ENCODE peak calls at places on chromosomes 1 and 21, in ten cellular contexts. C is bronchial epithelial cell, N is activated B cell treated with CpG ODN at 0.5 μM for 24 hours, A is left ventricle myocardium inferior, S is fibroblast of the aortic adventitia, B is colonic mucosa, L is HL-60, X is lower leg skin, O is GM06990, I is coronary artery. F is an unnamed sample.

GRCh38 chr1:178189814-178190213 is 95.9 kb downstream of the RASAL2 start:
- DNase-seq in N (no peak), L (peak), B (no peak), O (peak), S (peak), C (peak), I (no peak), X (no peak), A (no peak), F (no peak)

GRCh38 chr1:117120774-117121588 is 568 bp downstream of the TRIM45 start:
- DNase-seq in I (no peak), C (no peak), L (no peak), O (no peak), B (peak), N (no peak), X (no peak), A (no peak), S (peak), F (peak)

GRCh38 chr1:221706862-221707582 is 34.9 kb downstream of the DUSP10 start:
- DNase-seq in X (no peak), C (no peak), O (no peak), S (no peak), N (no peak), L (no peak), I (no peak), B (no peak), A (no peak), F (no peak)

GRCh38 chr21:45299864-45300785 is 12.4 kb upstream of the POFUT2 start:
- DNase-seq in C (no peak), O (no peak), A (peak), B (no peak), X (no peak), N (no peak), I (no peak), L (no peak), S (no peak), F (no peak)

GRCh38 chr1:169511339-169512028 is 25.7 kb upstream of the SLC19A2 start:
- DNase-seq in L (no peak), C (peak), A (no peak), N (no peak), X (no peak), I (no peak), O (no peak), B (no peak), S (peak), F (peak)

GRCh38 chr1:92483442-92484170 is 3.1 kb downstream of the GFI1 start:
- DNase-seq in C (no peak), L (peak), X (no peak), B (peak), A (no peak), N (peak), O (peak), I (no peak), S (no peak), F (no peak)

GRCh38 chr1:25543106-25543424 is 341 bp upstream of the LDLRAP1 start:
- DNase-seq in S (no peak), C (no peak), I (no peak), N (no peak), B (no peak), L (no peak), A (no peak), O (no peak), X (no peak), F (no peak)

GRCh38 chr1:212287261-212287895 is 2.2 kb downstream of the PPP2R5A start:
- DNase-seq in C (no peak), N (no peak), L (no peak), B (peak), I (no peak), S (no peak), A (no peak), X (no peak), O (no peak), F (no peak)

GRCh38 chr1:212518188-212518951 is 85.7 kb downstream of the NENF start:
- DNase-seq in A (peak), C (peak), X (peak), I (no peak), N (no peak), S (peak), B (peak), O (no peak), L (no peak), F (peak)

GRCh38 chr21:32712043-32712442 is 15.8 kb downstream of the SYNJ1 start:
- DNase-seq in L (no peak), N (peak), C (no peak), A (no peak), O (peak), X (no peak), I (no peak), S (no peak), B (no peak), F (no peak)

GRCh38 chr1:100671604-100672003 is 47.9 kb upstream of the VCAM1 start:
- DNase-seq in X (no peak), I (no peak), L (no peak), C (peak), O (no peak), N (no peak), S (peak), B (no peak), A (no peak), F (no peak)

GRCh38 chr1:92442351-92442750 is 44.4 kb downstream of the GFI1 start:
- DNase-seq in N (no peak), I (no peak), L (no peak), X (no peak), O (no peak), A (no peak), C (no peak), S (no peak), B (no peak), F (no peak)

GRCh38 chr1:30652151-30652915 is 71.1 kb downstream of the MATN1 start:
- DNase-seq in A (no peak), O (no peak), L (no peak), X (no peak), B (no peak), N (no peak), I (no peak), S (no peak), C (no peak), F (no peak)

GRCh38 chr1:91513160-91513559 is 12.5 kb downstream of the CDC7 start:
- DNase-seq in C (peak), L (no peak), A (no peak), S (peak), N (no peak), O (no peak), I (no peak), B (no peak), X (no peak), F (peak)

GRCh38 chr1:52263153-52263910 is 102.7 kb downstream of the CC2D1B start:
- DNase-seq in X (no peak), N (no peak), L (no peak), I (no peak), O (no peak), S (no peak), B (no peak), A (no peak), C (peak), F (no peak)

GRCh38 chr1:206842851-206843250 is 22.6 kb upstream of the IL20 start:
- DNase-seq in N (no peak), X (no peak), I (no peak), A (no peak), C (no peak), L (no peak), S (no peak), O (no peak), B (no peak), F (no peak)

GRCh38 chr1:215599418-215599817 is 32.3 kb downstream of the KCTD3 start:
- DNase-seq in X (no peak), B (no peak), C (peak), A (no peak), O (no peak), S (peak), I (no peak), N (no peak), L (no peak), F (peak)

GRCh38 chr1:35442737-35443136 is 114.5 kb downstream of the KIAA0319L start:
- DNase-seq in O (no peak), B (no peak), N (no peak), A (no peak), I (no peak), S (no peak), L (no peak), X (no peak), C (no peak), F (no peak)

GRCh38 chr1:37948160-37948559 is 1.3 kb upstream of the INPP5B start:
- DNase-seq in C (no peak), I (no peak), S (no peak), L (no peak), X (no peak), B (no peak), O (no peak), N (no peak), A (no peak), F (no peak)

GRCh38 chr1:6348511-6349191 is 44.9 kb downstream of the ACOT7 start:
- DNase-seq in A (peak), B (peak), X (no peak), C (peak), N (no peak), S (peak), L (no peak), O (no peak), I (no peak), F (no peak)

GRCh38 chr1:113946668-113947387 is 17.7 kb downstream of the HIPK1 start:
- DNase-seq in L (no peak), I (no peak), N (no peak), S (no peak), A (no peak), O (no peak), B (no peak), C (no peak), X (no peak), F (no peak)

GRCh38 chr1:31031330-31032143 is 34.0 kb downstream of the PUM1 start:
- DNase-seq in L (no peak), O (no peak), C (no peak), S (no peak), B (no peak), N (no peak), I (no peak), X (no peak), A (no peak), F (no peak)

GRCh38 chr1:47708658-47709301 is 270.9 kb downstream of the FOXD2 start:
- DNase-seq in C (no peak), X (no peak), A (no peak), L (no peak), I (no peak), O (no peak), B (peak), N (no peak), S (no peak), F (no peak)

GRCh38 chr21:33033094-33033951 is 7.6 kb downstream of the OLIG2 start:
- DNase-seq in L (no peak), A (no peak), N (no peak), O (no peak), B (no peak), S (no peak), I (no peak), C (no peak), X (no peak), F (no peak)

GRCh38 chr1:93595266-93595665 is 86.4 kb downstream of the BCAR3 start:
- DNase-seq in C (no peak), B (no peak), L (no peak), N (no peak), A (no peak), S (peak), O (no peak), I (no peak), X (peak), F (peak)

GRCh38 chr1:40532844-40533424 is 1.5 kb downstream of the ZNF684 start:
- DNase-seq in O (peak), C (peak), I (no peak), X (no peak), B (peak), N (no peak), S (peak), L (peak), A (no peak), F (peak)

GRCh38 chr1:42682739-42683529 is 716 bp downstream of the YBX1 start:
- DNase-seq in C (peak), S (peak), N (peak), A (peak), X (peak), O (peak), B (peak), L (no peak), I (peak), F (peak)

GRCh38 chr1:29465755-29466154 is 229.4 kb downstream of the PTPRU start:
- DNase-seq in N (no peak), S (peak), C (peak), I (no peak), A (no peak), L (no peak), B (no peak), X (no peak), O (no peak), F (no peak)

GRCh38 chr21:39037807-39038405 is 145.3 kb downstream of the PSMG1 start:
- DNase-seq in C (peak), I (no peak), X (no peak), O (no peak), N (no peak), L (no peak), S (no peak), A (no peak), B (no peak), F (peak)

GRCh38 chr1:72285074-72285425 is 2.7 kb upstream of the NEGR1 start:
- DNase-seq in L (no peak), B (no peak), S (no peak), I (no peak), A (no peak), C (no peak), O (no peak), X (no peak), N (no peak), F (no peak)

GRCh38 chr1:30856260-30856790 is 52.2 kb downstream of the SDC3 start:
- DNase-seq in X (no peak), S (peak), A (no peak), B (no peak), I (no peak), C (no peak), O (no peak), N (no peak), L (no peak), F (no peak)

GRCh38 chr1:18581420-18581880 is 49.2 kb upstream of the PAX7 start:
- DNase-seq in X (no peak), N (no peak), B (peak), C (peak), A (no peak), S (no peak), I (no peak), L (no peak), O (peak), F (no peak)

GRCh38 chr1:159177273-159177907 is 6.0 kb downstream of the CADM3 start:
- DNase-seq in S (peak), X (no peak), C (peak), A (no peak), B (peak), N (no peak), I (no peak), O (no peak), L (no peak), F (peak)

GRCh38 chr21:33975548-33976081 is 60.0 kb upstream of the ATP5PO start:
- DNase-seq in L (peak), B (no peak), C (peak), O (peak), N (no peak), X (no peak), I (no peak), A (no peak), S (peak), F (peak)

GRCh38 chr1:51535006-51535592 is 16.0 kb upstream of the EPS15 start:
- DNase-seq in N (no peak), O (no peak), X (no peak), B (peak), L (no peak), I (no peak), C (peak), S (peak), A (peak), F (peak)

GRCh38 chr1:14539953-14540563 is 58.4 kb upstream of the KAZN start:
- DNase-seq in O (peak), L (no peak), I (no peak), X (peak), N (no peak), S (no peak), B (no peak), A (no peak), C (no peak), F (no peak)

GRCh38 chr1:7541629-7542028 is 229.5 kb upstream of the VAMP3 start:
- DNase-seq in X (no peak), S (peak), N (no peak), I (no peak), L (no peak), C (no peak), O (no peak), A (no peak), B (no peak), F (no peak)

GRCh38 chr1:7538033-7538432 is 233.1 kb upstream of the VAMP3 start:
- DNase-seq in O (no peak), S (no peak), B (no peak), A (peak), X (no peak), I (no peak), N (no peak), C (peak), L (no peak), F (peak)

GRCh38 chr1:7538849-7539771 is 232.0 kb upstream of the VAMP3 start:
- DNase-seq in N (no peak), A (no peak), L (no peak), O (no peak), X (no peak), B (no peak), I (no peak), S (no peak), C (no peak), F (no peak)

GRCh38 chr1:7540816-7541215 is 230.3 kb upstream of the VAMP3 start:
- DNase-seq in S (no peak), X (no peak), B (no peak), C (no peak), A (no peak), I (no peak), L (no peak), N (no peak), O (no peak), F (no peak)

DNA sequence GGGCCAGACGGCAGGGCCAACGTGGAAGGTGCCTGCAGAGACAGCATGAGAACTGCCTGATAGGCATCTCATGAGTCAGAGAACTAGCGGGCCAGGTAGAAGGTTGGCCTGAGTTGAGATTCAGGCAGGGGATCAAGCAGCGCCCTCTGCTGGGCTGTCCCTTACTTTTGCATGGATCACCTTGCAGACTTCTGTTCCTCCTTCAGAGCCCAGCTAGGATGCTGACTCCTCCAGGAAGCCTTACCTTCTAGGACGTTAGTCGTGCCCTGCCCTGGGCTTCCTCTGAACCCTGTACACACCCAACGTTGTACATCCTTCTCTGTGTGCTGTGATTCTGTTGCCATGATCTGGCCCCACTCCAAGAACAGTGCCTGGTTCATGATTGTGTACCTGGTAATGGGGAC is 231.3 kb upstream of the VAMP3 start:
- DNase-seq in S (no peak), C (peak), I (no peak), B (peak), O (no peak), A (no peak), L (no peak), N (no peak), X (no peak), F (peak)
- TF ChIP-seq CTCF in S (peak), C (peak), I (no peak), B (peak), O (peak), A (peak), L (peak), N (no peak), X (no peak), F (peak)

DNA sequence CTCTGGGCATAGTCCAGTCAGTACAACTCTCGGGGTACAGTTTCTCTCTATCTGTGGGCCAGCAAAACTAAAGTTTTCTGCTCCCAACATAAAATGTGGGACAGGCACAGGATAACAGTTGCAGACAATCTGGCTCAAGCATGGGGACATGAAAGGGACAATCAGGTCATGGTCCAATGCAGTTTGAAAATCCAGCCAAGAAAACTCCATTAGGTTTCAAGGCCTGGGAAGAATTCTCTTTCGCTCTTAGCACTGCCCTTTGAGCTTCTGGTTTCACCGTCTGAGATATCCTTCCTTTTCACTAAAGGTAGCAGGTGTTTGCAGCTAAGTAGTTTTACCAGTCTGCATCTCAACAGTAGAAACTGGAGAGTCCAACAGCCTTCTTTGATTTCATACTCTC is 21.1 kb upstream of the IL22RA1 start:
- DNase-seq in N (no peak), A (no peak), I (no peak), C (no peak), L (no peak), B (no peak), X (no peak), S (no peak), O (no peak), F (no peak)
- TF ChIP-seq CTCF in N (no peak), A (no peak), I (no peak), C (no peak), L (no peak), B (no peak), X (no peak), S (no peak), O (no peak), F (no peak)

GRCh38 chr1:55714230-55714629 is 499.1 kb upstream of the USP24 start:
- DNase-seq in A (no peak), S (no peak), N (no peak), O (no peak), I (no peak), X (no peak), C (no peak), B (no peak), L (no peak), F (no peak)
- TF ChIP-seq CTCF in A (no peak), S (no peak), N (no peak), O (no peak), I (no peak), X (no peak), C (no peak), B (no peak), L (no peak), F (no peak)

DNA sequence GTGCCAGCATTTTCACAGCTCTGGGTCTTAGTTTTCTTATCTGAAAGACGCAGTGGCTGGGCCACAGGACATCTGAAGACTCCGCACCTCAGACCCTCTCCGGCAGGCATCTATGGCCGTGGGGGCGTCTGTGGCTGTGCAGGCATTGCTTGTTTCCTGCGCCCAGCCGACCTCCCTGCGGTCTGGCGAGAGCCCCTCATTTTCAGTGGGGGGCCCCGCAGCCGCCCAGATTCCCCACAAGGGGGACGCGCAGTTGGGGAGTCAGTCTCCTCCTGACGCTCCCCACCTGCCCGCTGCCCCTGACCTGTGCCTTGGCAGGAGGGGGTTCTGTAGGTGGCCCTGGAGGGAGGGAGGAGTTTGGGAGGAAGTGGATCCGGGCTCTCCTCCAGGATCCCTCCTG is 3.5 kb upstream of the TFF1 start:
- DNase-seq in A (no peak), N (no peak), L (no peak), O (no peak), X (no peak), I (no peak), S (no peak), C (no peak), B (no peak), F (no peak)
- TF ChIP-seq CTCF in A (no peak), N (no peak), L (no peak), O (peak), X (no peak), I (no peak), S (no peak), C (no peak), B (no peak), F (no peak)

DNA sequence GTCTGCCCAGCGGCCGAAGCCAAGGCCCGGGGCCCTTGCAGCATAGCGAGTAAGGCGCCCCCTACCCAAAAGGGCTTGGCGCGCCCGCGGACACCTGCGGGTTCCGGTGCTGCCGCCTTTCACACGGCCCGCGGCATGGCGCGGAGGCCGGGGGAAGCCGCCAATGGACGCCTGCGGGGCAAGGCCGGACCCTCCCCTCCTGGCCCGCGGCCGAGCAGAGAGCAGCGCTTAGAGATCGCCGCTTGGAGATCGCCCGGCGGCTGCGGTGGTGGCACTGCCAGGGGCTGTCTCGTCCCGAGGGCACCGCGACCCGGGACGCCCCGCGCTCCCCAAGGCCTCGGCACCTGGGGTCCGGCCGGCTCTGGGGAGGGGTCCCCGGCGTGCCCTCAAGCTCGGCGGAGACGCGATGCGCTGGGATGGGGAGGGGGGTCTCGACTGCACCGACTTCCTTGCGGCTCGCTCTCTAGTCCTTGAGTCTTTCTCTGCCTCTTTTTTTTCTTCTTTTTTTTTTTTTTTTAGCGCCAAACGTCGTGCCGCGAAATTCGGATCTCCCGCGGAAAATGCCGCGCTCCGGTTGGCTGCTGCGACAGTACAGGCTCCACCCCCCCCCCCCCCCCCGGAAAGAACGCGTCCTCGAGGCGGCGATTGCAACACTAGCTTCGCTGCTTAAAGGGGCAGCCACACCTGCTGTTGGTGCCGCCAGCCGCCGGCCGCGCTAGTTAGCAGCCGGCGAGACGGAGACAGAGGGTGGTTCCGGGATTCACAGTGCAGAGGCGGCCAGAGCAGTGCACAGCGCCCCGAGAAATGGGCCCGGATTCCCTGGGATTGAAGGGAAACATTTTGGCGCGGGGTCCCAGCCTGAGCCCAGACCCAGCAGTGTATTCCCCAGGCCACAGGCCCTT is at the start of gene E2F2:
- DNase-seq in A (peak), S (peak), B (peak), O (peak), I (peak), L (peak), C (peak), X (peak), N (peak), F (peak)
- TF ChIP-seq CTCF in A (no peak), S (peak), B (no peak), O (no peak), I (no peak), L (no peak), C (peak), X (no peak), N (no peak), F (peak)